ENCODE peak calls at places on chromosomes 7 and 10, in nine cellular contexts. Q is MM.1S, J is endodermal cell, T is fibroblast of lung, X is GM23248, Z is H9, K is mesendoderm, P is K562, B is PC-3. S is an unnamed sample.

GRCh38 chr7:42233166-42233565 is 3.8 kb downstream of the GLI3 start:
- DNase-seq in X (peak), B (peak), K (peak), T (peak), Z (no peak), Q (no peak), P (no peak), J (no peak), S (peak)

GRCh38 chr10:63491558-63492316 is 26.0 kb upstream of the JMJD1C start:
- DNase-seq in P (no peak), J (no peak), Q (no peak), Z (no peak), B (peak), K (peak), T (peak), X (peak), S (peak)

GRCh38 chr7:107857541-107857912 is 33.5 kb upstream of the DLD start:
- DNase-seq in P (no peak), T (peak), Q (no peak), K (no peak), X (peak), B (peak), Z (no peak), J (no peak), S (no peak)

GRCh38 chr7:94060772-94061171 is 56.6 kb upstream of the BET1 start:
- DNase-seq in J (no peak), T (peak), P (no peak), X (peak), B (peak), Z (no peak), Q (no peak), K (no peak), S (peak)

GRCh38 chr7:47901542-47901941 is 46.7 kb downstream of the PKD1L1 start:
- DNase-seq in Q (no peak), Z (no peak), K (no peak), J (no peak), B (peak), T (peak), P (no peak), X (peak), S (peak)

GRCh38 chr10:18572959-18573561 is 78.3 kb downstream of the NSUN6 start:
- DNase-seq in T (no peak), J (no peak), K (no peak), Q (no peak), Z (no peak), X (no peak), P (no peak), B (no peak), S (no peak)

GRCh38 chr7:157702311-157703023 is 365.7 kb downstream of the DNAJB6 start:
- DNase-seq in B (no peak), X (no peak), J (peak), T (no peak), K (no peak), Z (no peak), P (no peak), Q (no peak), S (no peak)

GRCh38 chr7:136228185-136228584 is 251.0 kb upstream of the MTPN start:
- DNase-seq in T (no peak), X (no peak), K (no peak), B (no peak), P (no peak), Q (no peak), Z (no peak), J (no peak), S (peak)

GRCh38 chr10:13759167-13759566 is 172.4 kb downstream of the PRPF18 start:
- DNase-seq in B (no peak), P (no peak), X (no peak), Z (peak), J (peak), Q (no peak), T (peak), K (peak), S (peak)

GRCh38 chr7:149245244-149245643 is 5.8 kb downstream of the ZNF212 start:
- DNase-seq in T (no peak), P (no peak), K (no peak), B (peak), Q (no peak), X (peak), J (no peak), Z (no peak), S (peak)

GRCh38 chr10:71426058-71426605 is 29.4 kb downstream of the CDH23 start:
- DNase-seq in K (no peak), B (no peak), Z (no peak), Q (no peak), P (no peak), X (no peak), J (peak), T (no peak), S (no peak)

GRCh38 chr7:30145521-30145920 is 10.7 kb downstream of the MTURN start:
- DNase-seq in J (no peak), Z (no peak), T (no peak), X (no peak), K (no peak), B (no peak), Q (no peak), P (no peak), S (no peak)

GRCh38 chr10:8037941-8038894 is 16.3 kb upstream of the GATA3 start:
- DNase-seq in X (no peak), T (no peak), P (no peak), Q (no peak), K (peak), Z (no peak), B (no peak), J (peak), S (no peak)

GRCh38 chr7:5324961-5325360 is 42.2 kb downstream of the SLC29A4 start:
- DNase-seq in P (no peak), X (no peak), T (no peak), Z (no peak), K (no peak), B (no peak), Q (no peak), J (no peak), S (no peak)

GRCh38 chr7:127546313-127546712 is 39.1 kb downstream of the GCC1 start:
- DNase-seq in J (no peak), P (no peak), Q (no peak), B (no peak), Z (no peak), T (no peak), X (no peak), K (no peak), S (no peak)
- H3K9ac ChIP-seq in J (no peak), P (no peak), Q (no peak), B (no peak), Z (no peak), T (no peak), X (no peak), K (no peak), S (no peak)

DNA sequence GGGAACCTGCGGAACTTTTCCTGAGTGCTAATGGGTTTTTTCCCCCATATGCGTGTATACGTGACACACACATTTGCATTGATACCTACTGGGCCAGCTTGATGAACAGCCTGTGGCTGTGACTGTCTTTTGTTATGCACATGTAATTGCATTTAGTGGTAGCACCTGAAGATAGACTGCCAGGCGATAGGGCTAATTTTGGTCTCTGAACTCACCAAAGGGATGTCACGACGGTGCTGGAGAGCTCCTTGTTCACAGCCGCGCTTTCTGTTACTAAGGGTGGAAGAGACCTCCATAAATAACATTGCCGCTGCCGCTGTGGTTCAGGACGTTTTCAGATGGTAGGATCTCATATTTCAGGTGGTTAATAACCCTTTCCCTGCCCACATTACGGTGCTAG is 133.2 kb downstream of the CAMK1D start:
- DNase-seq in Q (no peak), P (no peak), T (no peak), Z (peak), X (no peak), B (no peak), K (peak), J (peak), S (no peak)
- H3K9ac ChIP-seq in Q (no peak), P (no peak), T (no peak), Z (no peak), X (no peak), B (no peak), K (no peak), J (no peak), S (no peak)

DNA sequence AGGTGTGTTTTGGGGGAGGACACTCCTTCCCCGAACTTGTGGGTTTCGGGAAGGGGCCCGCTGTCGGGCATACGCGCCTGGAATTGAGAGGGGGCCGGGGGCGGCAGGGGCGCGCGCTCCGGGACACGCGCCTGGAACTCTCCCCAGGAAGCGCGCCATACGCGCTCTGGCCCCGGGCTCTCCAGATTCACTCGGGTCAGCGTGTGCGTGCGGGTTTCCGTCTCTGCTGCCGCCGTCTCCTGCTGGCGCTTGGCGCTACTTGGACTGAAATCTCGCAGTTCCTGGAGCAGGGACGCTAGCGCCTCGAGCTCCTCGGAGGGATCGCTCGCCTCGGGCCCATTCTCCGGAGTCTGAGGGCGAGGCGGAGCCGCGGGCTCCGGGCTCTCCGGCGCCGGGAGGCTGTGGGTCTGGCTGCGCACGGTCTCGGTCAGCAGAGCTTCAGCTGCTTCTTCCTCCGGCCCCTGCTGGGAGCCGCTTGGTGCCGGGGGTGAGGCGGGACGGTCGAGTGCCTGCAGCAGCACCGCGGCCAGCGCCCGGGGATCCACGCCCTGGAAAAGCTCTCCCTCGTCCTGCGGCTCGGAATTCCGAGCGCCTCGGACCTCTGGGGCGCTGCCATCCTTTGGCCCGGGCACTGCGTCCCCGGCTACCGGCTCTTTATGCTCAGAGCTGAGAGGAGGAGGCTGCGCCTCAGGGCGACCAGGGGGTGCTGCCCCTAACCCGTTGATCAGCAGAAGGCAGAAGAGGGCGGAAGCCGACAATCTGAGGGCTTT is 1.1 kb downstream of the VGF start:
- DNase-seq in Q (no peak), Z (peak), J (peak), B (peak), T (peak), X (peak), P (no peak), K (peak), S (peak)
- H3K9ac ChIP-seq in Q (no peak), Z (no peak), J (no peak), B (no peak), T (no peak), X (no peak), P (peak), K (peak), S (no peak)

GRCh38 chr7:148084138-148084537 is 506.4 kb upstream of the C7orf33 start:
- DNase-seq in P (peak), X (peak), K (peak), Q (peak), B (peak), Z (peak), T (peak), J (peak), S (peak)
- H3K9ac ChIP-seq in P (no peak), X (no peak), K (no peak), Q (no peak), B (no peak), Z (no peak), T (no peak), J (no peak), S (no peak)